ENCODE peak calls at places on chromosomes 11 and 22, in six cellular contexts. One of them, this sample, is unnamed.

GRCh38 chr11:12226093-12226492 is 115.7 kb downstream of the MICAL2 start:
- DNase-seq in cardiac muscle cell: no peak
- DNase-seq in Caco-2: no peak
- DNase-seq in H54: no peak
- DNase-seq in testis: no peak
- DNase-seq in tibial artery: no peak
- DNase-seq in this sample: no peak

GRCh38 chr22:45868586-45869443 is 108.1 kb downstream of the WNT7B start:
- DNase-seq in H54: no peak
- DNase-seq in tibial artery: peak
- DNase-seq in cardiac muscle cell: no peak
- DNase-seq in testis: no peak
- DNase-seq in Caco-2: no peak
- DNase-seq in this sample: no peak

GRCh38 chr11:117316197-117316961 is at the start of gene BACE1:
- DNase-seq in H54: peak
- DNase-seq in tibial artery: peak
- DNase-seq in Caco-2: peak
- DNase-seq in testis: peak
- DNase-seq in cardiac muscle cell: peak
- DNase-seq in this sample: no peak

GRCh38 chr11:99589771-99590170 is 569.0 kb downstream of the CNTN5 start:
- DNase-seq in Caco-2: no peak
- DNase-seq in testis: no peak
- DNase-seq in cardiac muscle cell: no peak
- DNase-seq in H54: no peak
- DNase-seq in tibial artery: no peak
- DNase-seq in this sample: no peak

GRCh38 chr22:40396882-40397281 is 26.5 kb downstream of the SGSM3 start:
- DNase-seq in Caco-2: no peak
- DNase-seq in testis: no peak
- DNase-seq in tibial artery: no peak
- DNase-seq in H54: no peak
- DNase-seq in cardiac muscle cell: no peak
- DNase-seq in this sample: peak

GRCh38 chr11:22130462-22131053 is 62.3 kb upstream of the ANO5 start:
- DNase-seq in Caco-2: no peak
- DNase-seq in testis: no peak
- DNase-seq in H54: no peak
- DNase-seq in tibial artery: no peak
- DNase-seq in cardiac muscle cell: peak
- DNase-seq in this sample: peak

GRCh38 chr11:77779935-77780334 is 40.6 kb downstream of the RSF1 start:
- DNase-seq in H54: no peak
- DNase-seq in Caco-2: no peak
- DNase-seq in cardiac muscle cell: peak
- DNase-seq in testis: no peak
- DNase-seq in tibial artery: no peak
- DNase-seq in this sample: peak

GRCh38 chr11:45269678-45270077 is 16.5 kb downstream of the SYT13 start:
- DNase-seq in Caco-2: no peak
- DNase-seq in H54: no peak
- DNase-seq in cardiac muscle cell: no peak
- DNase-seq in testis: no peak
- DNase-seq in tibial artery: no peak
- DNase-seq in this sample: no peak

GRCh38 chr11:132115454-132115853 is 745.0 kb downstream of the NTM start:
- DNase-seq in tibial artery: no peak
- DNase-seq in cardiac muscle cell: no peak
- DNase-seq in Caco-2: no peak
- DNase-seq in H54: no peak
- DNase-seq in testis: no peak
- DNase-seq in this sample: no peak

GRCh38 chr11:64073542-64073941 is 37.8 kb downstream of the FLRT1 start:
- DNase-seq in H54: no peak
- DNase-seq in Caco-2: no peak
- DNase-seq in testis: no peak
- DNase-seq in tibial artery: no peak
- DNase-seq in cardiac muscle cell: no peak
- DNase-seq in this sample: no peak

This sample was measured in trophoblast cell.